ENCODE peak calls at places on chromosomes 1 and 21, in six cellular contexts. One of them, this sample, is unnamed.

GRCh38 chr1:160519542-160520435 is 3.3 kb downstream of the SLAMF6 start:
- DNase-seq in HEK293T: no peak
- DNase-seq in germinal center: no peak
- DNase-seq in naive thymus-derived CD4-positive, alpha-beta T cell: no peak
- DNase-seq in stimulated activated CD8-positive, alpha-beta memory T cell treated with anti-CD3 and anti-CD28 coated beads, Interleukin-4, amount 100 ng/mL, for 48 hours: no peak
- DNase-seq in stomach: no peak
- DNase-seq in this sample: no peak

GRCh38 chr1:5459839-5460238 is 532.4 kb downstream of the NPHP4 start:
- DNase-seq in HEK293T: no peak
- DNase-seq in germinal center: no peak
- DNase-seq in naive thymus-derived CD4-positive, alpha-beta T cell: no peak
- DNase-seq in stimulated activated CD8-positive, alpha-beta memory T cell treated with anti-CD3 and anti-CD28 coated beads, Interleukin-4, amount 100 ng/mL, for 48 hours: no peak
- DNase-seq in stomach: no peak
- DNase-seq in this sample: no peak

GRCh38 chr1:248820041-248820585 is 5.6 kb downstream of the SH3BP5L start:
- DNase-seq in HEK293T: no peak
- DNase-seq in germinal center: no peak
- DNase-seq in naive thymus-derived CD4-positive, alpha-beta T cell: no peak
- DNase-seq in stimulated activated CD8-positive, alpha-beta memory T cell treated with anti-CD3 and anti-CD28 coated beads, Interleukin-4, amount 100 ng/mL, for 48 hours: no peak
- DNase-seq in stomach: no peak
- DNase-seq in this sample: no peak

GRCh38 chr1:76247261-76247852 is 172.8 kb downstream of the ST6GALNAC3 start:
- DNase-seq in HEK293T: no peak
- DNase-seq in germinal center: no peak
- DNase-seq in naive thymus-derived CD4-positive, alpha-beta T cell: no peak
- DNase-seq in stimulated activated CD8-positive, alpha-beta memory T cell treated with anti-CD3 and anti-CD28 coated beads, Interleukin-4, amount 100 ng/mL, for 48 hours: no peak
- DNase-seq in stomach: no peak
- DNase-seq in this sample: no peak

GRCh38 chr1:3673381-3674099 is 21.2 kb downstream of the TP73 start:
- DNase-seq in HEK293T: no peak
- DNase-seq in germinal center: peak
- DNase-seq in naive thymus-derived CD4-positive, alpha-beta T cell: no peak
- DNase-seq in stimulated activated CD8-positive, alpha-beta memory T cell treated with anti-CD3 and anti-CD28 coated beads, Interleukin-4, amount 100 ng/mL, for 48 hours: no peak
- DNase-seq in stomach: no peak
- DNase-seq in this sample: no peak

GRCh38 chr1:12175456-12175797 is 8.6 kb downstream of the TNFRSF1B start:
- DNase-seq in HEK293T: no peak
- DNase-seq in germinal center: no peak
- DNase-seq in naive thymus-derived CD4-positive, alpha-beta T cell: no peak
- DNase-seq in stimulated activated CD8-positive, alpha-beta memory T cell treated with anti-CD3 and anti-CD28 coated beads, Interleukin-4, amount 100 ng/mL, for 48 hours: no peak
- DNase-seq in stomach: no peak
- DNase-seq in this sample: no peak

GRCh38 chr1:72227667-72228066 is 54.7 kb downstream of the NEGR1 start:
- DNase-seq in HEK293T: no peak
- DNase-seq in germinal center: no peak
- DNase-seq in naive thymus-derived CD4-positive, alpha-beta T cell: no peak
- DNase-seq in stimulated activated CD8-positive, alpha-beta memory T cell treated with anti-CD3 and anti-CD28 coated beads, Interleukin-4, amount 100 ng/mL, for 48 hours: no peak
- DNase-seq in stomach: no peak
- DNase-seq in this sample: no peak

GRCh38 chr21:26061437-26061836 is 109.1 kb downstream of the APP start:
- DNase-seq in HEK293T: no peak
- DNase-seq in germinal center: no peak
- DNase-seq in naive thymus-derived CD4-positive, alpha-beta T cell: no peak
- DNase-seq in stimulated activated CD8-positive, alpha-beta memory T cell treated with anti-CD3 and anti-CD28 coated beads, Interleukin-4, amount 100 ng/mL, for 48 hours: no peak
- DNase-seq in stomach: no peak
- DNase-seq in this sample: no peak

GRCh38 chr1:218642033-218642954 is 297.2 kb downstream of the TGFB2 start:
- DNase-seq in HEK293T: no peak
- DNase-seq in germinal center: no peak
- DNase-seq in naive thymus-derived CD4-positive, alpha-beta T cell: no peak
- DNase-seq in stimulated activated CD8-positive, alpha-beta memory T cell treated with anti-CD3 and anti-CD28 coated beads, Interleukin-4, amount 100 ng/mL, for 48 hours: no peak
- DNase-seq in stomach: no peak
- DNase-seq in this sample: no peak